ENCODE peak calls at places on chromosomes 4 and X, in five cellular contexts. N is heart left ventricle, X is astrocyte, F is endothelial cell of umbilical vein, R is stomach. M is an unnamed sample. For H3K36me3, the result is how much of the 10 kb centered on the place peaks cover.

GRCh38 chr4:169114341-169114974 is 104.4 kb upstream of the CBR4 start:
- DNase-seq in N (no peak), X (no peak), F (no peak), R (no peak), M (no peak)

GRCh38 chr4:103692615-103693014 is 27.2 kb downstream of the TACR3 start:
- DNase-seq in N (no peak), X (no peak), F (no peak), R (no peak), M (no peak)

GRCh38 chr4:55865228-55865806 is 11.9 kb downstream of the EXOC1 start:
- DNase-seq in N (no peak), X (peak), F (peak), R (no peak), M (no peak)

GRCh38 chrX:42459735-42460134 is 318.2 kb downstream of the PPP1R2C start:
- DNase-seq in N (no peak), X (no peak), F (no peak), R (no peak), M (no peak)

GRCh38 chr4:94332983-94333590 is 9.5 kb downstream of the HPGDS start:
- DNase-seq in N (no peak), X (no peak), F (peak), R (no peak), M (no peak)

GRCh38 chr4:162683659-162684370 is 482.9 kb downstream of the NAF1 start:
- DNase-seq in N (no peak), X (peak), F (no peak), R (no peak), M (no peak)

GRCh38 chr4:167100120-167100519 is 134.2 kb downstream of the SPOCK3 start:
- DNase-seq in N (no peak), X (peak), F (peak), R (no peak), M (no peak)

GRCh38 chr4:184427687-184428086 is 46.7 kb downstream of the IRF2 start:
- DNase-seq in N (no peak), X (no peak), F (peak), R (no peak), M (no peak)

GRCh38 chr4:84632092-84632491 is 49.2 kb downstream of the CDS1 start:
- DNase-seq in N (no peak), X (peak), F (no peak), R (no peak), M (no peak)

GRCh38 chrX:148156986-148157385 is 175.8 kb downstream of the FMR1NB start:
- DNase-seq in N (no peak), X (no peak), F (no peak), R (no peak), M (no peak)

GRCh38 chr4:168264903-168265302 is 53.6 kb downstream of the DDX60 start:
- DNase-seq in N (peak), X (no peak), F (no peak), R (no peak), M (no peak)

GRCh38 chr4:106063009-106063408 is 167.7 kb downstream of the NPNT start:
- DNase-seq in N (no peak), X (peak), F (peak), R (no peak), M (no peak)

GRCh38 chrX:155235891-155236290 is 19.6 kb downstream of the VBP1 start:
- DNase-seq in N (no peak), X (no peak), F (no peak), R (no peak), M (no peak)

GRCh38 chrX:155225774-155226173 is 9.5 kb downstream of the VBP1 start:
- DNase-seq in N (no peak), X (no peak), F (no peak), R (no peak), M (no peak)

GRCh38 chrX:155231163-155231562 is 14.9 kb downstream of the VBP1 start:
- DNase-seq in N (no peak), X (no peak), F (no peak), R (no peak), M (no peak)
- H3K36me3 ChIP-seq in N (half or more), X (under half), F (under half), R (under half), M (under half)

GRCh38 chrX:107451754-107452153 is 2.3 kb downstream of the FRMPD3 start:
- DNase-seq in N (no peak), X (no peak), F (no peak), R (no peak), M (no peak)

GRCh38 chrX:107449490-107450175 is at the start of gene FRMPD3:
- DNase-seq in N (no peak), X (no peak), F (no peak), R (no peak), M (no peak)

GRCh38 chrX:107447642-107448041 is 1.8 kb upstream of the FRMPD3 start:
- DNase-seq in N (no peak), X (no peak), F (no peak), R (no peak), M (no peak)

GRCh38 chrX:107448625-107449468 is 605 bp upstream of the FRMPD3 start:
- DNase-seq in N (no peak), X (no peak), F (no peak), R (no peak), M (no peak)

GRCh38 chrX:107450823-107451509 is 1.5 kb downstream of the FRMPD3 start:
- DNase-seq in N (no peak), X (no peak), F (no peak), R (no peak), M (no peak)
- H3K4me3 ChIP-seq in N (no peak), X (no peak), F (no peak), R (no peak), M (no peak)

GRCh38 chr4:151098191-151098590 is 1.2 kb upstream of the RPS3A start:
- DNase-seq in N (no peak), X (no peak), F (no peak), R (no peak), M (no peak)

GRCh38 chr4:151100517-151100916 is 1.1 kb downstream of the RPS3A start:
- DNase-seq in N (no peak), X (no peak), F (peak), R (no peak), M (no peak)

GRCh38 chr4:151097759-151098158 is 1.7 kb upstream of the RPS3A start:
- DNase-seq in N (no peak), X (no peak), F (no peak), R (no peak), M (no peak)

GRCh38 chr4:151099226-151099975 is at the start of gene RPS3A:
- DNase-seq in N (peak), X (peak), F (peak), R (peak), M (peak)

GRCh38 chr4:151099976-151100417 is 569 bp downstream of the RPS3A start:
- DNase-seq in N (no peak), X (peak), F (no peak), R (no peak), M (no peak)
- H3K36me3 ChIP-seq in N (under half), X (under half), F (under half), R (under half), M (under half)

DNA sequence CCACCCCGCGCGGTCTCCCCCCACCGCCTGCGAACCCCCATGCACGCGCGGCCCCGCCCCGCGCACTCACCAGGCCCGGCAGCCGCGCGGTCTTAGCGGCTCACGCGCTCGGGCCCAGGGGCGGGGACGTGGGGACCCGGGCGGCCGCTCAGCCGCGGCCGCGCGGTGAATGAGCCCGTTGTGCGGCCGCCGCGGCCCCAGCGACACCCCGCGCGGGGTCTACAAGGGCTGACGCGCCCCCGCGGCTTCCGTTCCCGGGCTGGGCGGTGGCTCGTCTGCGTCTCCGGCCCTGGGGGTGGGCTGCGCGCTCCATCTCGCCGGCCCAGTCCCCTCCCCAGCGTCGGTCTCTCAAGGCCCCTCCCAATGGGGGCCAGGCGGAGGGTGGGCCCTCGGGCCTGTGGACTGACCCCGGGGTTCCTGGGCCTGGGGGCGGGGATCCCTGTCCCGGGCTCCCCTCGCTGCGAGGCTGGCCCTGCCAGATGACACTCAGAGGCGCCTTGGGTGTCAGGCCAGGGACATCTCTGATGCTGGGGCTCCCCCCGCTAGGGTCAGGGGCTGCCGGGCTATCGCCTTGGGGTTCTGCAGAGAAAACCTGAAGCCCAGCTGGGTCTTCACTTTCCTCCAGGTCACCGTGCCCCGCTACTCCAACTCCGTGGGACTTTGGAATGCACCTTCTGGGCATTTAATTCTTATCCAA is 4.3 kb upstream of the SLC26A1 start:
- DNase-seq in N (no peak), X (no peak), F (no peak), R (no peak), M (peak)
- H3K4me3 ChIP-seq in N (no peak), X (peak), F (no peak), R (peak), M (no peak)

DNA sequence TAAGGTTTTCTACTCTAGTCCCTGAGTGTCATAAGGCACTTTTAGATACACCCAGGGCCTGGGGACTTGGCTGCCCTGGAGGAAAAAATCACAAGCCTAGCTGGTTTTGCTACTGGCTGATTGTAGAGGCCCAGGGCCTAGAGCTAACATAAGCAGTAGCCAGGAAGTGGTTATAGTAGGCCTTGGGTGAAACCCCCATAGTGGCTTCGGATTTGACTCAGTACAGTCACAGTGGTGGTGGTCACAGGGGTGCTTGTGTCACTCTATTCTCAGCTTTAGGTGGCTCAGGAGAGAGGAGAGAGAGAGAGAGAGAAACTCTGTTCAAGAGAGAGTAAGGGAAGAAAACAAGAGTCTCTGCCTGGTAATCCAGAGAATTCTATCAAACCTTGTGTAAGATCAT is 194.5 kb upstream of the EDA2R start:
- DNase-seq in N (no peak), X (no peak), F (no peak), R (no peak), M (no peak)
- H3K36me3 ChIP-seq in N (under half), X (under half), F (under half), R (under half), M (under half)

GRCh38 chr4:142378179-142378578 is 467.9 kb downstream of the INPP4B start:
- DNase-seq in N (no peak), X (no peak), F (no peak), R (no peak), M (peak)
- H3K4me3 ChIP-seq in N (no peak), X (no peak), F (no peak), R (no peak), M (no peak)

GRCh38 chr4:150395872-150396271 is 186.1 kb upstream of the MAB21L2 start:
- DNase-seq in N (no peak), X (no peak), F (no peak), R (no peak), M (no peak)
- H3K36me3 ChIP-seq in N (under half), X (under half), F (under half), R (under half), M (under half)